ENCODE peak calls at places on chromosomes 16 and 17, in five cellular contexts. One of them, this sample, is unnamed. For H3K9me3, the result is how much of the 10 kb centered on the place peaks cover.

GRCh38 chr17:69878661-69879060 is 196.4 kb upstream of the KCNJ16 start:
- DNase-seq in GM12878: no peak
- DNase-seq in mucosa of descending colon: no peak
- DNase-seq in gastrocnemius medialis: no peak
- DNase-seq in thoracic aorta: no peak
- DNase-seq in this sample: no peak

GRCh38 chr17:68542698-68543463 is 30.7 kb downstream of the PRKAR1A start:
- DNase-seq in GM12878: no peak
- DNase-seq in mucosa of descending colon: no peak
- DNase-seq in gastrocnemius medialis: no peak
- DNase-seq in thoracic aorta: no peak
- DNase-seq in this sample: no peak

GRCh38 chr17:64128787-64129514 is 993 bp downstream of the ERN1 start:
- DNase-seq in GM12878: no peak
- DNase-seq in mucosa of descending colon: peak
- DNase-seq in gastrocnemius medialis: no peak
- DNase-seq in thoracic aorta: no peak
- DNase-seq in this sample: no peak

GRCh38 chr16:83633285-83633684 is 174.5 kb upstream of the HSBP1 start:
- DNase-seq in GM12878: no peak
- DNase-seq in mucosa of descending colon: no peak
- DNase-seq in gastrocnemius medialis: no peak
- DNase-seq in thoracic aorta: no peak
- DNase-seq in this sample: peak

GRCh38 chr17:38507921-38508569 is 79.8 kb downstream of the ARHGAP23 start:
- DNase-seq in GM12878: no peak
- DNase-seq in mucosa of descending colon: no peak
- DNase-seq in gastrocnemius medialis: no peak
- DNase-seq in thoracic aorta: no peak
- DNase-seq in this sample: no peak

GRCh38 chr17:69573396-69573795 is 158.9 kb downstream of the MAP2K6 start:
- DNase-seq in GM12878: no peak
- DNase-seq in mucosa of descending colon: no peak
- DNase-seq in gastrocnemius medialis: no peak
- DNase-seq in thoracic aorta: no peak
- DNase-seq in this sample: no peak

GRCh38 chr16:57751539-57752202 is 16.1 kb downstream of the KATNB1 start:
- DNase-seq in GM12878: no peak
- DNase-seq in mucosa of descending colon: peak
- DNase-seq in gastrocnemius medialis: no peak
- DNase-seq in thoracic aorta: no peak
- DNase-seq in this sample: no peak

GRCh38 chr17:48181653-48182052 is 74.1 kb downstream of the SNX11 start:
- DNase-seq in GM12878: no peak
- DNase-seq in mucosa of descending colon: no peak
- DNase-seq in gastrocnemius medialis: no peak
- DNase-seq in thoracic aorta: no peak
- DNase-seq in this sample: no peak

GRCh38 chr16:55370762-55371482 is 46.9 kb downstream of the IRX6 start:
- DNase-seq in GM12878: no peak
- DNase-seq in mucosa of descending colon: peak
- DNase-seq in gastrocnemius medialis: peak
- DNase-seq in thoracic aorta: peak
- DNase-seq in this sample: peak

GRCh38 chr16:3548445-3548844 is 28.8 kb downstream of the NLRC3 start:
- DNase-seq in GM12878: no peak
- DNase-seq in mucosa of descending colon: no peak
- DNase-seq in gastrocnemius medialis: no peak
- DNase-seq in thoracic aorta: no peak
- DNase-seq in this sample: no peak

GRCh38 chr17:81417049-81417878 is 22.0 kb downstream of the BAHCC1 start:
- DNase-seq in GM12878: no peak
- DNase-seq in mucosa of descending colon: no peak
- DNase-seq in gastrocnemius medialis: no peak
- DNase-seq in thoracic aorta: peak
- DNase-seq in this sample: peak

GRCh38 chr17:16930571-16931317 is 41.2 kb downstream of the TNFRSF13B start:
- DNase-seq in GM12878: no peak
- DNase-seq in mucosa of descending colon: no peak
- DNase-seq in gastrocnemius medialis: no peak
- DNase-seq in thoracic aorta: no peak
- DNase-seq in this sample: no peak

GRCh38 chr17:57927048-57927723 is 28.0 kb downstream of the CUEDC1 start:
- DNase-seq in GM12878: no peak
- DNase-seq in mucosa of descending colon: no peak
- DNase-seq in gastrocnemius medialis: no peak
- DNase-seq in thoracic aorta: no peak
- DNase-seq in this sample: no peak

GRCh38 chr17:67221062-67221998 is 23.7 kb downstream of the HELZ start:
- DNase-seq in GM12878: no peak
- DNase-seq in mucosa of descending colon: no peak
- DNase-seq in gastrocnemius medialis: peak
- DNase-seq in thoracic aorta: no peak
- DNase-seq in this sample: no peak

GRCh38 chr17:63991611-63992010 is 6.5 kb upstream of the PRR29 start:
- DNase-seq in GM12878: no peak
- DNase-seq in mucosa of descending colon: no peak
- DNase-seq in gastrocnemius medialis: no peak
- DNase-seq in thoracic aorta: no peak
- DNase-seq in this sample: no peak

GRCh38 chr17:12928736-12929135 is 89.1 kb downstream of the ELAC2 start:
- DNase-seq in GM12878: no peak
- DNase-seq in mucosa of descending colon: no peak
- DNase-seq in gastrocnemius medialis: no peak
- DNase-seq in thoracic aorta: no peak
- DNase-seq in this sample: no peak

GRCh38 chr17:44374306-44375195 is 10.9 kb upstream of the FAM171A2 start:
- DNase-seq in GM12878: no peak
- DNase-seq in mucosa of descending colon: peak
- DNase-seq in gastrocnemius medialis: no peak
- DNase-seq in thoracic aorta: no peak
- DNase-seq in this sample: no peak

GRCh38 chr17:45129426-45129939 is 2.8 kb downstream of the PLCD3 start:
- DNase-seq in GM12878: no peak
- DNase-seq in mucosa of descending colon: peak
- DNase-seq in gastrocnemius medialis: peak
- DNase-seq in thoracic aorta: no peak
- DNase-seq in this sample: no peak

GRCh38 chr17:1478418-1478817 is 14.1 kb downstream of the MYO1C start:
- DNase-seq in GM12878: no peak
- DNase-seq in mucosa of descending colon: no peak
- DNase-seq in gastrocnemius medialis: no peak
- DNase-seq in thoracic aorta: no peak
- DNase-seq in this sample: no peak

GRCh38 chr16:56657555-56658430 is at the start of gene MT1F:
- DNase-seq in GM12878: no peak
- DNase-seq in mucosa of descending colon: peak
- DNase-seq in gastrocnemius medialis: peak
- DNase-seq in thoracic aorta: no peak
- DNase-seq in this sample: peak

GRCh38 chr17:81429353-81429774 is 34.1 kb downstream of the BAHCC1 start:
- DNase-seq in GM12878: no peak
- DNase-seq in mucosa of descending colon: peak
- DNase-seq in gastrocnemius medialis: no peak
- DNase-seq in thoracic aorta: no peak
- DNase-seq in this sample: peak

GRCh38 chr16:23999663-24000062 is 163.9 kb downstream of the PRKCB start:
- DNase-seq in GM12878: peak
- DNase-seq in mucosa of descending colon: no peak
- DNase-seq in gastrocnemius medialis: no peak
- DNase-seq in thoracic aorta: no peak
- DNase-seq in this sample: no peak

DNA sequence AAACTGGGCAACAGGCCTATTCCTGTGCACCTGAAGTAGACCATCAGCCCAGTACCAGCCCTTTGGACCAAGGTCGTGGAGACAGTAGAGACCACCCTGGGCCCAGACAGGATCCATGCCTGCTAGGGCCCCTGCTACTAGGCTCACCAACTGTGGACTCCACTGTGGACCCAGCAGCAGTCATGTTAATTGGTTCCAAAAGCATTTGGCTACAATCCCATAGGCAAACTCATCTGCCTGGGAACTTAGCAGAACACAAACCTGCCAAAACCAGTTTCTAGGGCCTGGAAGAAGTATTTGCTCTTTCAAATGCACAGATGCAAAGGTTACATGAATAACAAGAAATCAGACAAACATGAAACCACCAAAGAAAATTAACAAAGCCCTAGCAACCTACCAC is 53.1 kb downstream of the ACSM2A start:
- DNase-seq in GM12878: no peak
- DNase-seq in mucosa of descending colon: no peak
- DNase-seq in gastrocnemius medialis: no peak
- DNase-seq in thoracic aorta: no peak
- DNase-seq in this sample: no peak
- H3K9me3 ChIP-seq in GM12878: under half
- H3K9me3 ChIP-seq in mucosa of descending colon: under half
- H3K9me3 ChIP-seq in gastrocnemius medialis: under half
- H3K9me3 ChIP-seq in thoracic aorta: under half
- H3K9me3 ChIP-seq in this sample: under half

DNA sequence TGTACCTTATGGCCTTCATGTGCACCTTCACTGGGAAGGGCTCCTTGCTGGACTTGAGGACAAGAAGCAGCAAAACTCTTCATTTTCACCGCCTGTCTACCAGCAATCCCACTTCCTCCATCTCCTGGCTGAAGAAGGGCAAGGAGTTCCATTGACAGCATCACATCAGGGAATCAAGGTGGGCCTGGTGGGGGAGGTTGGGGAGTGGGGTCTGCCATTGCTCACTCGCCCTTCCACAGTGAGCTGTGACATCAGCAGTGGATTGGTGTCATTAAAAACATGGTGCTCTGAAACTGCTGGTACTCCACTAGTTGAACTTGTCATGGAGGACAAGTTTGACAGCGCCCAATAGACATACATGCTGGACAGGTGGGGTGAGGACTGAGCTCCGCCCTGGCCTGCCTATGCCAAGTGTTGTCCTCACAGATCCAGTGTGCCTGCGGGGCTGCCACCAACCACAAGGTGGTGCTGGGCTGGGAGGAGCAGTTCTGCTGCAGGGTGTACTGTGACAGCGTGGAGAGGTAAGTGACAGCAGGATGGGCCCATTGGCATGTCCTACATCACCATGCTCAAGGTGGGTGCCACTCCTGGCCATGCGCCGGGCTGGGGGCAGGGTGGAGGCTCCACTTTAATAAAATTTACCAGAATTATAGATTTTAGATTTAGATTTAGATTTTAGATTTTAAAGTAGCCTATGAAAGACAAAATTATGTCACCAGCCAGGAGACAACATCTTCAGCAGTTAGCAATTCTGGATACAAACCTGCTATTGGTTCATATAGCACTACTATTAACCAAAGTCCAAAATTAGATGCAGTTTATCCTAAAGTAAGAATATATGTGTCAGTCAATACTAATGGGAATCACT is 1729.1 kb downstream of the TP53TG3F start:
- DNase-seq in GM12878: no peak
- DNase-seq in mucosa of descending colon: no peak
- DNase-seq in gastrocnemius medialis: no peak
- DNase-seq in thoracic aorta: no peak
- DNase-seq in this sample: no peak
- H3K9me3 ChIP-seq in GM12878: under half
- H3K9me3 ChIP-seq in mucosa of descending colon: half or more
- H3K9me3 ChIP-seq in gastrocnemius medialis: under half
- H3K9me3 ChIP-seq in thoracic aorta: under half
- H3K9me3 ChIP-seq in this sample: under half

GRCh38 chr16:82605863-82606620 is 20.7 kb upstream of the CDH13 start:
- DNase-seq in GM12878: no peak
- DNase-seq in mucosa of descending colon: no peak
- DNase-seq in gastrocnemius medialis: no peak
- DNase-seq in thoracic aorta: no peak
- DNase-seq in this sample: no peak

GRCh38 chr16:82609140-82609539 is 17.6 kb upstream of the CDH13 start:
- DNase-seq in GM12878: no peak
- DNase-seq in mucosa of descending colon: no peak
- DNase-seq in gastrocnemius medialis: peak
- DNase-seq in thoracic aorta: no peak
- DNase-seq in this sample: no peak

GRCh38 chr16:82603784-82604411 is 22.9 kb upstream of the CDH13 start:
- DNase-seq in GM12878: no peak
- DNase-seq in mucosa of descending colon: peak
- DNase-seq in gastrocnemius medialis: peak
- DNase-seq in thoracic aorta: no peak
- DNase-seq in this sample: no peak

DNA sequence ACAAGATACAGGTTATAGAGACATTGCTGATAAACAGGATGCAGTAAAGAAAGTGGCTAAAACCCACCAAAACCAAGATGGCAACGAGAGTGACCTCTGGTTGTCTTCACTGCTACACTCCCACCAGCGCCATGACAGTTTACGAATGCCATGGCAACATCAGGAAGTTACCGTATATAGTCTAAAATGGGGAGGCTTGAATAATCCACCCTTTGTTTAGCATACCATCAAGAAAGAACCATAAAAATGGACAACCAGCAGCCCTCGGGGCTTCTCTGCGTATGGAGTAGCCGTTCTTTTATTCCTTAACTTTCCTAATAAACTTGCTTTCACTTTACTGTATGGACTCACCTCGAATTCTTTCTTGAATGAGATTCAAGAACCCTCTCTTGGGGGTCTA is 21.7 kb upstream of the CDH13 start:
- DNase-seq in GM12878: no peak
- DNase-seq in mucosa of descending colon: no peak
- DNase-seq in gastrocnemius medialis: no peak
- DNase-seq in thoracic aorta: no peak
- DNase-seq in this sample: no peak
- H3K9me3 ChIP-seq in GM12878: under half
- H3K9me3 ChIP-seq in mucosa of descending colon: under half
- H3K9me3 ChIP-seq in gastrocnemius medialis: under half
- H3K9me3 ChIP-seq in thoracic aorta: under half
- H3K9me3 ChIP-seq in this sample: under half

GRCh38 chr16:924063-924462 is 46.7 kb downstream of the LMF1 start:
- DNase-seq in GM12878: no peak
- DNase-seq in mucosa of descending colon: no peak
- DNase-seq in gastrocnemius medialis: no peak
- DNase-seq in thoracic aorta: no peak
- DNase-seq in this sample: no peak

GRCh38 chr16:924806-925205 is 46.0 kb downstream of the LMF1 start:
- DNase-seq in GM12878: no peak
- DNase-seq in mucosa of descending colon: no peak
- DNase-seq in gastrocnemius medialis: no peak
- DNase-seq in thoracic aorta: no peak
- DNase-seq in this sample: no peak

GRCh38 chr16:922051-922450 is 48.7 kb downstream of the LMF1 start:
- DNase-seq in GM12878: no peak
- DNase-seq in mucosa of descending colon: no peak
- DNase-seq in gastrocnemius medialis: no peak
- DNase-seq in thoracic aorta: no peak
- DNase-seq in this sample: no peak

GRCh38 chr16:921321-921905 is 49.4 kb downstream of the LMF1 start:
- DNase-seq in GM12878: no peak
- DNase-seq in mucosa of descending colon: no peak
- DNase-seq in gastrocnemius medialis: no peak
- DNase-seq in thoracic aorta: no peak
- DNase-seq in this sample: no peak

DNA sequence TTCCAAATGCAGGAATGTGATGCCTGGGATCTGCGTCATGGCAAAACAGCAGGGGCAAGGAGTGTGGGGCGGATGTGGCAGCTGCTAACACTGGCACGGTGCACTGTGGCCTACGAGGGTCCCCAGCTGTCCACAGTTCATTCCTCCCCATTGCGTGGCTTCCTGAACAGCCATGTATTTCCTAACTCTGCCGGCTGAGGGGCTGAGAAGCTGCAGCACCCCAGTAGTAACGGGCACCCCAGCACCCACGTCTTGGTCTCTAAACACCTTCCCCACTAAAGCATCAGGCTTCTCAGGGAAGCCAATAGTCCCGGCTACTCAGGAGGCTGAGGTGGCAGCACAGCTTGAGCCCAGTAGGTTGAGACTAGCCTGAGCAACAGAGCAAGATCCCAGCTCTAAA is 47.6 kb downstream of the LMF1 start:
- DNase-seq in GM12878: no peak
- DNase-seq in mucosa of descending colon: no peak
- DNase-seq in gastrocnemius medialis: no peak
- DNase-seq in thoracic aorta: no peak
- DNase-seq in this sample: no peak
- H3K9me3 ChIP-seq in GM12878: under half
- H3K9me3 ChIP-seq in mucosa of descending colon: under half
- H3K9me3 ChIP-seq in gastrocnemius medialis: under half
- H3K9me3 ChIP-seq in thoracic aorta: under half
- H3K9me3 ChIP-seq in this sample: under half